ENCODE peak calls at places on chromosomes 5 and 9, in ten cellular contexts. S, R, P, Y, B, U, I, L, Z and H are unnamed samples.

GRCh38 chr5:38078161-38078560 is 180.2 kb upstream of the EGFLAM start:
- DNase-seq in P (peak), I (peak), B (no peak), Z (no peak), S (no peak), R (peak), L (peak), U (no peak), Y (no peak), H (no peak)

GRCh38 chr9:6910032-6910431 is 152.3 kb downstream of the KDM4C start:
- DNase-seq in R (peak), B (no peak), S (no peak), L (peak), U (no peak), Y (peak), Z (no peak), I (peak), P (no peak), H (no peak)

GRCh38 chr9:129351642-129352151 is 173.6 kb upstream of the IER5L start:
- DNase-seq in P (no peak), U (no peak), B (no peak), L (peak), Z (no peak), Y (no peak), S (no peak), I (no peak), R (no peak), H (no peak)

GRCh38 chr5:1245901-1246576 is 20.9 kb downstream of the SLC6A18 start:
- DNase-seq in I (no peak), L (no peak), Y (peak), S (no peak), R (no peak), U (no peak), B (no peak), P (no peak), Z (no peak), H (no peak)

GRCh38 chr5:114362977-114363721 is 1.3 kb downstream of the KCNN2 start:
- DNase-seq in L (no peak), P (no peak), B (no peak), I (no peak), R (peak), Y (no peak), Z (peak), S (no peak), U (peak), H (peak)

GRCh38 chr5:173554989-173555705 is 61.3 kb downstream of the BOD1 start:
- DNase-seq in U (no peak), S (no peak), Z (no peak), Y (no peak), L (no peak), I (no peak), R (no peak), B (no peak), P (no peak), H (no peak)

GRCh38 chr5:179459771-179460170 is 90.6 kb upstream of the RUFY1 start:
- DNase-seq in L (no peak), Y (no peak), S (no peak), U (no peak), B (no peak), P (no peak), Z (no peak), I (no peak), R (no peak), H (no peak)

GRCh38 chr9:113137196-113138168 is 13.3 kb upstream of the SLC31A2 start:
- DNase-seq in R (no peak), P (no peak), B (no peak), U (no peak), Z (peak), S (no peak), Y (no peak), L (no peak), I (no peak), H (no peak)

GRCh38 chr5:33794550-33795300 is 97.1 kb downstream of the ADAMTS12 start:
- DNase-seq in Z (no peak), S (no peak), I (no peak), R (peak), Y (no peak), L (peak), U (no peak), B (no peak), P (no peak), H (no peak)

GRCh38 chr5:178232124-178232919 is at the start of gene PHYKPL:
- DNase-seq in U (peak), B (peak), Y (peak), S (peak), P (peak), R (peak), I (peak), Z (peak), L (peak), H (peak)

GRCh38 chr5:59099270-59099994 is 516.6 kb downstream of the RAB3C start:
- DNase-seq in I (peak), P (peak), R (peak), S (no peak), B (no peak), Z (peak), Y (no peak), L (peak), U (no peak), H (no peak)

GRCh38 chr5:141363952-141364660 is at the start of gene PCDHGA5:
- DNase-seq in Y (no peak), R (peak), I (no peak), L (peak), S (no peak), B (no peak), Z (no peak), P (no peak), U (no peak), H (no peak)

GRCh38 chr9:35690447-35691324 is 961 bp upstream of the TPM2 start:
- DNase-seq in U (peak), L (peak), I (peak), S (peak), Z (peak), Y (no peak), P (peak), R (peak), B (peak), H (peak)

GRCh38 chr9:112326194-112326593 is 7.2 kb downstream of the PTBP3 start:
- DNase-seq in I (no peak), B (no peak), P (no peak), L (no peak), R (no peak), Y (peak), U (no peak), Z (no peak), S (no peak), H (no peak)

GRCh38 chr5:139949710-139950109 is 93.4 kb downstream of the NRG2 start:
- DNase-seq in U (no peak), I (no peak), B (no peak), R (no peak), S (no peak), Y (no peak), P (no peak), L (no peak), Z (no peak), H (no peak)

GRCh38 chr5:168046163-168046562 is 245.3 kb upstream of the WWC1 start:
- DNase-seq in U (no peak), Z (no peak), L (no peak), S (no peak), R (no peak), Y (no peak), I (no peak), B (no peak), P (no peak), H (no peak)

GRCh38 chr9:136779808-136780207 is 11.3 kb upstream of the TMEM141 start:
- DNase-seq in R (no peak), S (no peak), Y (no peak), L (no peak), I (no peak), U (no peak), P (no peak), B (no peak), Z (no peak), H (no peak)

GRCh38 chr5:100537946-100538345 is 2.8 kb downstream of the FAM174A start:
- DNase-seq in Z (no peak), L (no peak), B (no peak), U (no peak), R (no peak), I (no peak), Y (no peak), P (no peak), S (no peak), H (no peak)

GRCh38 chr5:97297063-97297715 is 114.1 kb upstream of the RIOK2 start:
- DNase-seq in Z (no peak), U (no peak), Y (peak), R (peak), B (no peak), L (peak), S (peak), I (peak), P (peak), H (no peak)

GRCh38 chr5:75668988-75669760 is 48.1 kb downstream of the POC5 start:
- DNase-seq in S (no peak), Y (peak), Z (peak), R (peak), I (peak), B (peak), L (peak), P (peak), U (no peak), H (peak)

GRCh38 chr9:684950-685340 is 156.6 kb upstream of the DMRT1 start:
- DNase-seq in I (peak), Y (no peak), Z (no peak), P (no peak), U (no peak), L (peak), R (peak), B (no peak), S (no peak), H (no peak)

GRCh38 chr5:74624501-74624900 is 16.0 kb downstream of the ENC1 start:
- DNase-seq in U (no peak), P (peak), R (no peak), S (no peak), Y (no peak), I (peak), L (no peak), B (no peak), Z (no peak), H (no peak)

GRCh38 chr5:68261174-68262021 is 45.8 kb downstream of the PIK3R1 start:
- DNase-seq in U (no peak), I (no peak), Z (no peak), S (no peak), L (peak), B (no peak), Y (no peak), R (peak), P (no peak), H (no peak)

GRCh38 chr5:148542812-148543211 is 111.5 kb downstream of the HTR4 start:
- DNase-seq in I (peak), S (no peak), L (peak), R (peak), U (no peak), Y (no peak), Z (no peak), B (no peak), P (no peak), H (no peak)

DNA sequence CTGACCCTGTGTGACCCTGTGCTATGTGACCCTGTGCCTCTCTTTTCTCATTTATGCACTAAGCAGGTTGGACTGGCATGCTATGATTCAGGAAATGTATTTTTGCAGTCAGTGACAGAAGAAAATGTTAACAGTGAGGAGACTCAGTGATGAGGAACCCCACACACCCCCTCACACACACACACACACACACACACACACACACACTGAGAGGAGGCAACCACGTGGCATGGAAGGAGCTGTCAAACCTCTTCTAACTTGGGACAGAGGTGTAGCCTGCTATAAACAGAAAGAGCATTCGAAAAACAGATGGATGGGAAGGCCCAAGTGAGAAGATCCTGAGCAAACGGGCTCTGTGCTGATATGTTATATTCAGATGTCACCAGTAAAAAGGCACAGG is 57.9 kb upstream of the GRIA1 start:
- DNase-seq in I (no peak), L (no peak), B (no peak), S (no peak), R (no peak), Y (no peak), P (no peak), U (no peak), Z (no peak), H (no peak)
- TF ChIP-seq CTCF in I (no peak), L (no peak), B (no peak), S (no peak), R (no peak), Y (no peak), P (no peak), U (no peak), Z (no peak), H (no peak)

DNA sequence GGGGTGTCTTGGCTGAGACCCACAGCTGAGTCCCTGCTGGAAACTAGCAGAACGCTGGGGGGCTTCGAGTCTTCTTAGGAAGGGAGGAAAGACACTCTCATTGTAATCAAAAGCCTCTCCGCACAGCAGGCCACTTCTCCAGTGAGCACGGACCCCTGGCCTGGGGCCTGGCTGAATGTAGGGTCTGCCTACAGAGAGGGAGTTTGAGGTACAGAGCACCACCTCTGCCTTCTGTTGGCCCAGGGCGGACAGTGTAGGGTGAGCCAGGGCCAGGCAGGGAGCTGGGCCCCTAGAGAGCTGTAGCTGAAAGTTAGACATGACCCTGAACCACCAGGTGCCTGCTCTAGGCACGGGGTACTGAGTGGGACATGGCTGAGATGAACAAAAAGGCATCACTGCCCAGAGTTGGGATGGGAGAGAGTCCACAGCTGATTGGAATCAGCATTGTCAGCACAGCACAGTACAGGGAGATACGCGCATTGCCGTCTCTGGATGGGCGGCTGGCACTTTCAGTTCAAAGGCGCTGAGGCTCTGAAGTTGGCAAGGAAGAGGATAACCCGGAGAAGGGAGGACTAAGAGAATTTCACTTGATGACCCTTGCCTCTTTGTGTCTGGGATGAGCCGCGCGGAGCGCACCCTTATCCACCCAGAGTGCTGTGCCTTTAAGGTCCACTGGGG is 363 bp upstream of the SLC25A48 start:
- DNase-seq in U (peak), Y (no peak), L (no peak), Z (no peak), P (no peak), B (no peak), I (peak), R (peak), S (no peak), H (peak)
- TF ChIP-seq CTCF in U (peak), Y (peak), L (no peak), Z (no peak), P (peak), B (peak), I (no peak), R (peak), S (no peak), H (peak)

GRCh38 chr5:126300293-126300692 is 122.9 kb upstream of the GRAMD2B start:
- DNase-seq in Y (no peak), B (no peak), Z (no peak), I (no peak), R (no peak), S (no peak), L (no peak), P (no peak), U (no peak), H (no peak)
- TF ChIP-seq CTCF in Y (peak), B (no peak), Z (no peak), I (no peak), R (no peak), S (no peak), L (no peak), P (no peak), U (no peak), H (no peak)

DNA sequence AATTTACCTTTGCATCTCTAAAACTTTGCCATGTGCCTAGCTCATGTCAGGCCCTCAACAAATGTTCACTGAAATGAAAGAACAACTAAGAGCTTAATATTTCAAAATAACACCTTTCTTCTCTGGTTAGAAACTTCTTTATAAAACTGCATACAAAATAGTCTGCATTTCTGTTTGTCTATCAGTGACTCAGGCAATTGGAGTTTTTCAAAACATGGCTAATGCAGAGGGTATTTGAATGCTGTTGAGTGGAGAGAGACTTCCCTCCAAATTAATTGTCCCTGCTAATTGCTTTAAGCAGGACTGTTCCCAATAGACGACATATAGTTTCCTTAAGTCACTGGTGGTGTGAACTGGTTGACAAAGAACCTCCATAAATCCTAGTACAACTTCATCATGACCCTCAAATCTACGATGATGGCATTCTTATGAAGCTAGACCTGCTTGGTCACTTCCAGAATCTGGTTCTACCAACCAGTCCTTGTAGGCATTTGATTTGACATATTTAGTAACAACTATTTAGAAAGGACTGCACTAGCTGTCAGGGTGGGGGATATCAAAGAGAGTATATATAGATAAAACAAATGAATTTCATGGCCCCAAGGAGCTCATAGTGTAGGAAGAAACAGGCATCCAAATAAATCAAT is 84.5 kb downstream of the PRLR start:
- DNase-seq in Z (no peak), Y (no peak), P (no peak), S (no peak), L (no peak), R (peak), I (no peak), U (no peak), B (no peak), H (no peak)
- TF ChIP-seq CTCF in Z (no peak), Y (no peak), P (no peak), S (no peak), L (no peak), R (no peak), I (no peak), U (no peak), B (no peak), H (no peak)

GRCh38 chr5:16037121-16037520 is 142.5 kb downstream of the MARCHF11 start:
- DNase-seq in R (no peak), Z (no peak), S (no peak), L (no peak), B (no peak), Y (no peak), U (no peak), P (no peak), I (no peak), H (peak)

GRCh38 chr5:16033196-16033925 is 146.2 kb downstream of the MARCHF11 start:
- DNase-seq in Y (no peak), P (no peak), L (no peak), R (no peak), Z (no peak), B (no peak), U (no peak), S (no peak), I (no peak), H (no peak)

GRCh38 chr5:16034640-16035039 is 145.0 kb downstream of the MARCHF11 start:
- DNase-seq in R (no peak), L (no peak), Z (no peak), I (no peak), P (no peak), Y (no peak), S (no peak), B (no peak), U (no peak), H (no peak)
- TF ChIP-seq CTCF in R (no peak), L (no peak), Z (no peak), I (no peak), P (no peak), Y (no peak), S (no peak), B (no peak), U (no peak), H (no peak)

GRCh38 chr5:122355324-122355723 is 43.3 kb downstream of the SNCAIP start:
- DNase-seq in I (no peak), B (no peak), P (no peak), Z (no peak), S (no peak), Y (no peak), U (no peak), R (no peak), L (no peak), H (no peak)

GRCh38 chr5:122354293-122354692 is 42.3 kb downstream of the SNCAIP start:
- DNase-seq in B (no peak), Z (no peak), U (no peak), S (no peak), Y (no peak), I (no peak), L (no peak), R (no peak), P (no peak), H (no peak)

GRCh38 chr5:122352331-122352730 is 40.3 kb downstream of the SNCAIP start:
- DNase-seq in Z (no peak), S (no peak), I (peak), B (no peak), R (no peak), P (no peak), Y (no peak), U (no peak), L (peak), H (no peak)

GRCh38 chr5:122358382-122358990 is 46.4 kb downstream of the SNCAIP start:
- DNase-seq in U (no peak), S (no peak), R (no peak), L (peak), I (no peak), Z (no peak), P (no peak), B (no peak), Y (no peak), H (no peak)

DNA sequence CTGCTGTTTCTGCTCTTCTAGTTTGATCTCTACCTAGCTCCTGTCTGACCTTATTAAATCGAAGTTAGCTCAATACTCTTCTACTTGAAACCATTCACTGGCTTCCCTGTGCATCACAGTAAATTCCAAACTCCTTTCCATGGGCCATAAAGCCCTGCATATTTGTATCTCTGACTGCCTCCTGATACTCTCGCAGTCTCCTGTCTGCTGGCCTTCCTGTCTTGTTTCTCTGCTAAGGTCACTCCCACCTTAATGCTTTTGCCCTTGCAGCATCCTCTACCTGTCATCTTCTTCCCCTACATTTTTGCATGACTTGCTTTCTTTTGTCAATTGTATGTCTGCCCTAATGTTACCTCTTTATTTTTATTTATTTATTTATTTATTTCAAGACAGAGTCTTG is 44.8 kb downstream of the SNCAIP start:
- DNase-seq in Y (no peak), P (no peak), B (no peak), Z (no peak), S (no peak), U (no peak), R (no peak), L (no peak), I (no peak), H (no peak)
- TF ChIP-seq CTCF in Y (no peak), P (no peak), B (no peak), Z (no peak), S (no peak), U (no peak), R (no peak), L (no peak), I (no peak), H (no peak)

GRCh38 chr9:86277072-86277471 is 5.3 kb downstream of the ISCA1 start:
- DNase-seq in S (no peak), Y (no peak), L (no peak), I (no peak), R (no peak), B (no peak), U (no peak), P (no peak), Z (no peak), H (no peak)

GRCh38 chr9:86272221-86272620 is 10.1 kb downstream of the ISCA1 start:
- DNase-seq in Z (no peak), L (no peak), I (no peak), R (no peak), S (no peak), U (no peak), P (no peak), B (no peak), Y (no peak), H (no peak)

GRCh38 chr9:86274821-86275643 is 7.3 kb downstream of the ISCA1 start:
- DNase-seq in Z (no peak), R (no peak), B (no peak), P (no peak), U (no peak), I (no peak), S (no peak), L (no peak), Y (no peak), H (no peak)

GRCh38 chr9:86279839-86280238 is 2.5 kb downstream of the ISCA1 start:
- DNase-seq in P (no peak), L (no peak), I (no peak), S (no peak), B (no peak), R (no peak), Z (no peak), Y (no peak), U (no peak), H (no peak)

GRCh38 chr9:86275962-86276361 is 6.4 kb downstream of the ISCA1 start:
- DNase-seq in U (no peak), P (no peak), L (no peak), Z (no peak), R (peak), S (no peak), I (peak), Y (peak), B (no peak), H (no peak)
- TF ChIP-seq CTCF in U (peak), P (no peak), L (peak), Z (no peak), R (peak), S (no peak), I (peak), Y (peak), B (no peak), H (no peak)